ENCODE peak calls at places on chromosomes 16 and 17, in nine cellular contexts. One of them, this sample, is unnamed. For H3K36me3, the result is how much of the 10 kb centered on the place peaks cover.

GRCh38 chr16:84528317-84528716 is 23.9 kb upstream of the MEAK7 start:
- DNase-seq in tibial nerve: no peak
- DNase-seq in mesendoderm: no peak
- DNase-seq in CD8-positive, alpha-beta memory T cell: no peak
- DNase-seq in adipocyte: no peak
- DNase-seq in aorta: no peak
- DNase-seq in GM06990: no peak
- DNase-seq in heart left ventricle: no peak
- DNase-seq in psoas muscle: no peak
- DNase-seq in this sample: no peak

GRCh38 chr17:36934759-36935630 is 2.3 kb upstream of the LHX1 start:
- DNase-seq in tibial nerve: no peak
- DNase-seq in mesendoderm: peak
- DNase-seq in CD8-positive, alpha-beta memory T cell: no peak
- DNase-seq in adipocyte: no peak
- DNase-seq in aorta: no peak
- DNase-seq in GM06990: no peak
- DNase-seq in heart left ventricle: no peak
- DNase-seq in psoas muscle: no peak
- DNase-seq in this sample: peak

GRCh38 chr17:53722407-53722806 is 100.3 kb upstream of the KIF2B start:
- DNase-seq in tibial nerve: no peak
- DNase-seq in mesendoderm: peak
- DNase-seq in CD8-positive, alpha-beta memory T cell: no peak
- DNase-seq in adipocyte: peak
- DNase-seq in aorta: no peak
- DNase-seq in GM06990: no peak
- DNase-seq in heart left ventricle: no peak
- DNase-seq in psoas muscle: no peak
- DNase-seq in this sample: no peak

GRCh38 chr17:7838291-7839075 is 4.5 kb downstream of the KDM6B start:
- DNase-seq in tibial nerve: no peak
- DNase-seq in mesendoderm: peak
- DNase-seq in CD8-positive, alpha-beta memory T cell: no peak
- DNase-seq in adipocyte: peak
- DNase-seq in aorta: peak
- DNase-seq in GM06990: no peak
- DNase-seq in heart left ventricle: peak
- DNase-seq in psoas muscle: no peak
- DNase-seq in this sample: peak

GRCh38 chr17:5825717-5826330 is 241.5 kb upstream of the NLRP1 start:
- DNase-seq in tibial nerve: no peak
- DNase-seq in mesendoderm: no peak
- DNase-seq in CD8-positive, alpha-beta memory T cell: no peak
- DNase-seq in adipocyte: no peak
- DNase-seq in aorta: no peak
- DNase-seq in GM06990: no peak
- DNase-seq in heart left ventricle: no peak
- DNase-seq in psoas muscle: no peak
- DNase-seq in this sample: no peak

GRCh38 chr17:9183297-9183696 is 162.0 kb downstream of the NTN1 start:
- DNase-seq in tibial nerve: no peak
- DNase-seq in mesendoderm: no peak
- DNase-seq in CD8-positive, alpha-beta memory T cell: no peak
- DNase-seq in adipocyte: no peak
- DNase-seq in aorta: no peak
- DNase-seq in GM06990: no peak
- DNase-seq in heart left ventricle: no peak
- DNase-seq in psoas muscle: no peak
- DNase-seq in this sample: no peak

GRCh38 chr17:45942284-45942683 is 47.9 kb downstream of the MAPT start:
- DNase-seq in tibial nerve: peak
- DNase-seq in mesendoderm: no peak
- DNase-seq in CD8-positive, alpha-beta memory T cell: no peak
- DNase-seq in adipocyte: peak
- DNase-seq in aorta: peak
- DNase-seq in GM06990: no peak
- DNase-seq in heart left ventricle: peak
- DNase-seq in psoas muscle: peak
- DNase-seq in this sample: peak

GRCh38 chr17:59848778-59849177 is 44.0 kb downstream of the TUBD1 start:
- DNase-seq in tibial nerve: peak
- DNase-seq in mesendoderm: no peak
- DNase-seq in CD8-positive, alpha-beta memory T cell: no peak
- DNase-seq in adipocyte: peak
- DNase-seq in aorta: peak
- DNase-seq in GM06990: peak
- DNase-seq in heart left ventricle: peak
- DNase-seq in psoas muscle: peak
- DNase-seq in this sample: no peak

GRCh38 chr16:26976913-26977312 is 89.8 kb upstream of the C16orf82 start:
- DNase-seq in tibial nerve: no peak
- DNase-seq in mesendoderm: no peak
- DNase-seq in CD8-positive, alpha-beta memory T cell: no peak
- DNase-seq in adipocyte: no peak
- DNase-seq in aorta: no peak
- DNase-seq in GM06990: no peak
- DNase-seq in heart left ventricle: no peak
- DNase-seq in psoas muscle: no peak
- DNase-seq in this sample: no peak

GRCh38 chr17:11245187-11245586 is 4.2 kb downstream of the SHISA6 start:
- DNase-seq in tibial nerve: no peak
- DNase-seq in mesendoderm: no peak
- DNase-seq in CD8-positive, alpha-beta memory T cell: no peak
- DNase-seq in adipocyte: no peak
- DNase-seq in aorta: no peak
- DNase-seq in GM06990: no peak
- DNase-seq in heart left ventricle: peak
- DNase-seq in psoas muscle: no peak
- DNase-seq in this sample: no peak

GRCh38 chr17:67326440-67326839 is 39.9 kb downstream of the PSMD12 start:
- DNase-seq in tibial nerve: no peak
- DNase-seq in mesendoderm: no peak
- DNase-seq in CD8-positive, alpha-beta memory T cell: no peak
- DNase-seq in adipocyte: no peak
- DNase-seq in aorta: no peak
- DNase-seq in GM06990: no peak
- DNase-seq in heart left ventricle: no peak
- DNase-seq in psoas muscle: no peak
- DNase-seq in this sample: no peak

GRCh38 chr16:23225634-23226033 is 43.1 kb downstream of the SCNN1G start:
- DNase-seq in tibial nerve: no peak
- DNase-seq in mesendoderm: no peak
- DNase-seq in CD8-positive, alpha-beta memory T cell: no peak
- DNase-seq in adipocyte: no peak
- DNase-seq in aorta: no peak
- DNase-seq in GM06990: no peak
- DNase-seq in heart left ventricle: no peak
- DNase-seq in psoas muscle: no peak
- DNase-seq in this sample: no peak

GRCh38 chr16:70374213-70374612 is 27.5 kb downstream of the DDX19A start:
- DNase-seq in tibial nerve: no peak
- DNase-seq in mesendoderm: no peak
- DNase-seq in CD8-positive, alpha-beta memory T cell: no peak
- DNase-seq in adipocyte: no peak
- DNase-seq in aorta: no peak
- DNase-seq in GM06990: no peak
- DNase-seq in heart left ventricle: no peak
- DNase-seq in psoas muscle: no peak
- DNase-seq in this sample: no peak
- H3K36me3 ChIP-seq in tibial nerve: half or more
- H3K36me3 ChIP-seq in mesendoderm: under half
- H3K36me3 ChIP-seq in CD8-positive, alpha-beta memory T cell: under half
- H3K36me3 ChIP-seq in adipocyte: half or more
- H3K36me3 ChIP-seq in aorta: under half
- H3K36me3 ChIP-seq in GM06990: under half
- H3K36me3 ChIP-seq in heart left ventricle: half or more
- H3K36me3 ChIP-seq in psoas muscle: under half
- H3K36me3 ChIP-seq in this sample: under half

GRCh38 chr17:78075545-78075944 is 53.0 kb downstream of the TMC6 start:
- DNase-seq in tibial nerve: no peak
- DNase-seq in mesendoderm: no peak
- DNase-seq in CD8-positive, alpha-beta memory T cell: no peak
- DNase-seq in adipocyte: no peak
- DNase-seq in aorta: no peak
- DNase-seq in GM06990: no peak
- DNase-seq in heart left ventricle: no peak
- DNase-seq in psoas muscle: no peak
- DNase-seq in this sample: no peak
- H3K36me3 ChIP-seq in tibial nerve: half or more
- H3K36me3 ChIP-seq in mesendoderm: under half
- H3K36me3 ChIP-seq in CD8-positive, alpha-beta memory T cell: half or more
- H3K36me3 ChIP-seq in adipocyte: half or more
- H3K36me3 ChIP-seq in aorta: under half
- H3K36me3 ChIP-seq in GM06990: under half
- H3K36me3 ChIP-seq in heart left ventricle: half or more
- H3K36me3 ChIP-seq in psoas muscle: under half
- H3K36me3 ChIP-seq in this sample: under half

GRCh38 chr16:24833352-24833751 is 12.4 kb upstream of the SLC5A11 start:
- DNase-seq in tibial nerve: no peak
- DNase-seq in mesendoderm: no peak
- DNase-seq in CD8-positive, alpha-beta memory T cell: no peak
- DNase-seq in adipocyte: no peak
- DNase-seq in aorta: no peak
- DNase-seq in GM06990: no peak
- DNase-seq in heart left ventricle: no peak
- DNase-seq in psoas muscle: no peak
- DNase-seq in this sample: no peak

GRCh38 chr16:24826817-24827566 is 18.8 kb upstream of the SLC5A11 start:
- DNase-seq in tibial nerve: no peak
- DNase-seq in mesendoderm: no peak
- DNase-seq in CD8-positive, alpha-beta memory T cell: no peak
- DNase-seq in adipocyte: no peak
- DNase-seq in aorta: no peak
- DNase-seq in GM06990: no peak
- DNase-seq in heart left ventricle: no peak
- DNase-seq in psoas muscle: no peak
- DNase-seq in this sample: no peak

GRCh38 chr16:24826096-24826690 is 19.6 kb upstream of the SLC5A11 start:
- DNase-seq in tibial nerve: no peak
- DNase-seq in mesendoderm: no peak
- DNase-seq in CD8-positive, alpha-beta memory T cell: no peak
- DNase-seq in adipocyte: no peak
- DNase-seq in aorta: no peak
- DNase-seq in GM06990: no peak
- DNase-seq in heart left ventricle: no peak
- DNase-seq in psoas muscle: no peak
- DNase-seq in this sample: no peak

GRCh38 chr16:24825696-24826095 is 20.1 kb upstream of the SLC5A11 start:
- DNase-seq in tibial nerve: no peak
- DNase-seq in mesendoderm: no peak
- DNase-seq in CD8-positive, alpha-beta memory T cell: no peak
- DNase-seq in adipocyte: no peak
- DNase-seq in aorta: no peak
- DNase-seq in GM06990: no peak
- DNase-seq in heart left ventricle: no peak
- DNase-seq in psoas muscle: no peak
- DNase-seq in this sample: no peak

GRCh38 chr16:24829153-24829552 is 16.6 kb upstream of the SLC5A11 start:
- DNase-seq in tibial nerve: no peak
- DNase-seq in mesendoderm: peak
- DNase-seq in CD8-positive, alpha-beta memory T cell: no peak
- DNase-seq in adipocyte: no peak
- DNase-seq in aorta: no peak
- DNase-seq in GM06990: no peak
- DNase-seq in heart left ventricle: no peak
- DNase-seq in psoas muscle: no peak
- DNase-seq in this sample: no peak
- H3K36me3 ChIP-seq in tibial nerve: half or more
- H3K36me3 ChIP-seq in mesendoderm: under half
- H3K36me3 ChIP-seq in CD8-positive, alpha-beta memory T cell: under half
- H3K36me3 ChIP-seq in adipocyte: under half
- H3K36me3 ChIP-seq in aorta: under half
- H3K36me3 ChIP-seq in GM06990: under half
- H3K36me3 ChIP-seq in heart left ventricle: under half
- H3K36me3 ChIP-seq in psoas muscle: under half
- H3K36me3 ChIP-seq in this sample: under half

DNA sequence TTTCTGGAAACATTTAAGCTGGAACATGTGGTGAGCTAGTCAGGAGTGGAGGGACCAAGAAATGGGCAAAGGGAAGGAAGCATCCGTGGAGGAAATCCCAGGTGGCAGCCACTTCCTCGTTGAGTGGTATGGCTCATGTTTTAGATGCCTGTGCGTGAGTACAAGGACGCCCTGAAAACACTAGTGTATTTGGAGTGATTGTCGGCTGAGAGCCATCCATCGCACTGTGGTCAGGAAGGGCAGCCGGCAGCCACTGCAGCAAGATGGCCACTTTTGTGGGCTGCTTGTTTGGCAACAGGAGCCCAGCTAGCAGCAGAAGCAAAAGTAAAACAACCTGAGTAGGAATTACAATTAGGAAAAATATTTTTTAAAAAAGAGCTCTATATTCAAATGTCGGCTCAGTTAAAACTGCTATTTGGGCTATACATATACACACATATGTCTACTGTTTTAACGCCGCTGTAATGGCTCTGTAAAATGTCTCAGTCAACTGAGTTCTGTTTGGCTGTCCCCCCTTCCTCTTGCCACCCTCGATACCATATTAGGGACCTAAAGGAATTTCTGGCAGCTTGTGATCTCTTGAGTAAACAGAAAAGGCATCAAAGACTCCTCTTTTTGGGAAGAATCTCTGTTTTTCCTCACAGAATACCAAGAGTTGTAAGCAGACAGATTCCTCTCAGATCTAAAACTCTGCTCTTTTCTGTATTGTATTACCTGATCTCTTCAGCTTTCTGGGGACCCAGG is 39.2 kb downstream of the BRD7 start:
- DNase-seq in tibial nerve: no peak
- DNase-seq in mesendoderm: peak
- DNase-seq in CD8-positive, alpha-beta memory T cell: no peak
- DNase-seq in adipocyte: no peak
- DNase-seq in aorta: no peak
- DNase-seq in GM06990: no peak
- DNase-seq in heart left ventricle: no peak
- DNase-seq in psoas muscle: peak
- DNase-seq in this sample: no peak
- H3K36me3 ChIP-seq in tibial nerve: half or more
- H3K36me3 ChIP-seq in mesendoderm: under half
- H3K36me3 ChIP-seq in CD8-positive, alpha-beta memory T cell: under half
- H3K36me3 ChIP-seq in adipocyte: half or more
- H3K36me3 ChIP-seq in aorta: under half
- H3K36me3 ChIP-seq in GM06990: under half
- H3K36me3 ChIP-seq in heart left ventricle: half or more
- H3K36me3 ChIP-seq in psoas muscle: under half
- H3K36me3 ChIP-seq in this sample: under half

GRCh38 chr17:80328620-80329380 is 68.1 kb downstream of the RNF213 start:
- DNase-seq in tibial nerve: no peak
- DNase-seq in mesendoderm: no peak
- DNase-seq in CD8-positive, alpha-beta memory T cell: no peak
- DNase-seq in adipocyte: no peak
- DNase-seq in aorta: no peak
- DNase-seq in GM06990: no peak
- DNase-seq in heart left ventricle: no peak
- DNase-seq in psoas muscle: no peak
- DNase-seq in this sample: no peak
- H3K36me3 ChIP-seq in tibial nerve: half or more
- H3K36me3 ChIP-seq in mesendoderm: under half
- H3K36me3 ChIP-seq in CD8-positive, alpha-beta memory T cell: half or more
- H3K36me3 ChIP-seq in adipocyte: half or more
- H3K36me3 ChIP-seq in aorta: under half
- H3K36me3 ChIP-seq in GM06990: under half
- H3K36me3 ChIP-seq in heart left ventricle: half or more
- H3K36me3 ChIP-seq in psoas muscle: under half
- H3K36me3 ChIP-seq in this sample: under half

GRCh38 chr16:70548936-70549335 is 25.3 kb downstream of the SF3B3 start:
- DNase-seq in tibial nerve: no peak
- DNase-seq in mesendoderm: no peak
- DNase-seq in CD8-positive, alpha-beta memory T cell: no peak
- DNase-seq in adipocyte: no peak
- DNase-seq in aorta: no peak
- DNase-seq in GM06990: no peak
- DNase-seq in heart left ventricle: no peak
- DNase-seq in psoas muscle: no peak
- DNase-seq in this sample: no peak
- H3K36me3 ChIP-seq in tibial nerve: half or more
- H3K36me3 ChIP-seq in mesendoderm: under half
- H3K36me3 ChIP-seq in CD8-positive, alpha-beta memory T cell: half or more
- H3K36me3 ChIP-seq in adipocyte: half or more
- H3K36me3 ChIP-seq in aorta: under half
- H3K36me3 ChIP-seq in GM06990: under half
- H3K36me3 ChIP-seq in heart left ventricle: half or more
- H3K36me3 ChIP-seq in psoas muscle: under half
- H3K36me3 ChIP-seq in this sample: half or more